ENCODE peak calls at places on chromosomes 16 and 17, in eight cellular contexts. J is mesothelial cell of epicardium; Y is neural crest cell; I is WTC11; T is HFF-Myc; P is amniotic stem cell; S is activated T-helper 1 cell treated with anti-CD3 and anti-CD28 coated beads, Interleukin-2, amount 50 U/mL, for 16 hours; B is GM10248. U is an unnamed sample.

GRCh38 chr17:57356722-57357391 is 100.5 kb downstream of the MSI2 start:
- DNase-seq in J (no peak), Y (no peak), I (no peak), T (no peak), P (no peak), S (no peak), B (peak), U (no peak)

GRCh38 chr17:77560841-77561240 is 397.7 kb upstream of the TNRC6C start:
- DNase-seq in J (no peak), Y (no peak), I (no peak), T (no peak), P (no peak), S (no peak), B (no peak), U (no peak)

GRCh38 chr16:65392831-65393565 is 271.1 kb upstream of the CDH11 start:
- DNase-seq in J (no peak), Y (no peak), I (no peak), T (no peak), P (no peak), S (no peak), B (no peak), U (no peak)

GRCh38 chr17:80018917-80019651 is 16.6 kb downstream of the TBC1D16 start:
- DNase-seq in J (no peak), Y (no peak), I (no peak), T (no peak), P (no peak), S (no peak), B (no peak), U (no peak)

GRCh38 chr17:83126275-83126930 is 47.0 kb downstream of the METRNL start:
- DNase-seq in J (no peak), Y (no peak), I (no peak), T (no peak), P (no peak), S (no peak), B (no peak), U (no peak)

GRCh38 chr17:21079196-21079595 is 36.4 kb upstream of the USP22 start:
- DNase-seq in J (no peak), Y (no peak), I (no peak), T (no peak), P (no peak), S (no peak), B (no peak), U (no peak)

GRCh38 chr17:29589524-29590260 is at the start of gene GIT1:
- DNase-seq in J (peak), Y (peak), I (peak), T (no peak), P (peak), S (peak), B (peak), U (peak)

GRCh38 chr17:40311575-40311974 is 2.6 kb downstream of the RARA start:
- DNase-seq in J (no peak), Y (no peak), I (peak), T (no peak), P (no peak), S (no peak), B (peak), U (no peak)

GRCh38 chr17:77694391-77695363 is 263.8 kb upstream of the TNRC6C start:
- DNase-seq in J (peak), Y (no peak), I (no peak), T (no peak), P (no peak), S (no peak), B (no peak), U (no peak)

GRCh38 chr16:20847577-20847976 is 41.2 kb downstream of the REXO5 start:
- DNase-seq in J (no peak), Y (no peak), I (no peak), T (no peak), P (no peak), S (no peak), B (no peak), U (no peak)

GRCh38 chr17:18361837-18362380 is 1.4 kb downstream of the SHMT1 start:
- DNase-seq in J (no peak), Y (no peak), I (no peak), T (no peak), P (no peak), S (no peak), B (no peak), U (no peak)

GRCh38 chr16:85638248-85638647 is 25.1 kb downstream of the GSE1 start:
- DNase-seq in J (no peak), Y (no peak), I (no peak), T (no peak), P (no peak), S (no peak), B (no peak), U (no peak)

GRCh38 chr16:76081936-76082335 is 195.3 kb upstream of the CNTNAP4 start:
- DNase-seq in J (no peak), Y (no peak), I (no peak), T (no peak), P (no peak), S (no peak), B (no peak), U (no peak)

GRCh38 chr17:31537558-31537957 is 146.1 kb downstream of the RAB11FIP4 start:
- DNase-seq in J (no peak), Y (no peak), I (no peak), T (no peak), P (no peak), S (no peak), B (no peak), U (no peak)

GRCh38 chr17:80453126-80453979 is 23.1 kb downstream of the NPTX1 start:
- DNase-seq in J (no peak), Y (no peak), I (no peak), T (no peak), P (no peak), S (no peak), B (no peak), U (no peak)

GRCh38 chr16:84318091-84318975 is 23.7 kb downstream of the WFDC1 start:
- DNase-seq in J (no peak), Y (no peak), I (no peak), T (no peak), P (no peak), S (no peak), B (no peak), U (no peak)

GRCh38 chr16:1786242-1787055 is 3.7 kb downstream of the NUBP2 start:
- DNase-seq in J (no peak), Y (no peak), I (peak), T (no peak), P (no peak), S (no peak), B (no peak), U (no peak)

GRCh38 chr17:4335185-4335584 is 31.3 kb downstream of the UBE2G1 start:
- DNase-seq in J (no peak), Y (no peak), I (no peak), T (no peak), P (no peak), S (no peak), B (no peak), U (no peak)

GRCh38 chr17:72479113-72479512 is 358.3 kb downstream of the SOX9 start:
- DNase-seq in J (no peak), Y (no peak), I (peak), T (no peak), P (no peak), S (no peak), B (no peak), U (no peak)

GRCh38 chr17:64787255-64787920 is 125.3 kb upstream of the SMURF2 start:
- DNase-seq in J (no peak), Y (no peak), I (no peak), T (no peak), P (no peak), S (no peak), B (no peak), U (no peak)

GRCh38 chr16:14523632-14524031 is 106.4 kb downstream of the PARN start:
- DNase-seq in J (no peak), Y (no peak), I (no peak), T (no peak), P (no peak), S (no peak), B (no peak), U (no peak)

GRCh38 chr16:10297341-10298006 is 88.4 kb upstream of the ATF7IP2 start:
- DNase-seq in J (no peak), Y (no peak), I (no peak), T (no peak), P (no peak), S (no peak), B (peak), U (no peak)

GRCh38 chr17:82350182-82351030 is 8.6 kb upstream of the TEX19 start:
- DNase-seq in J (no peak), Y (no peak), I (peak), T (no peak), P (no peak), S (no peak), B (no peak), U (no peak)

GRCh38 chr17:56393156-56393555 is 200.3 kb upstream of the NOG start:
- DNase-seq in J (no peak), Y (no peak), I (no peak), T (no peak), P (no peak), S (no peak), B (no peak), U (no peak)